ENCODE peak calls at places on chromosomes 12 and 14, in eight cellular contexts. U is cardiac muscle cell, Q is cardiac fibroblast, S is astrocyte of the cerebellum, B is left ventricle myocardium inferior, A is psoas muscle, H is A549, M is GM12864. V is an unnamed sample.

GRCh38 chr14:75295061-75295461 is 16.4 kb downstream of the FOS start:
- DNase-seq in U (peak; percentile 90), Q (peak; percentile 92), S (no peak), B (peak; percentile 57), A (peak; percentile 65), H (peak; percentile 87), M (no peak), V (peak; percentile 88)

GRCh38 chr12:47758834-47759690 is at the start of gene RAPGEF3:
- DNase-seq in U (peak; percentile 86), Q (peak; percentile 85), S (peak; percentile 46), B (peak; percentile 87), A (peak; percentile 87), H (peak; percentile 82), M (no peak), V (no peak)

GRCh38 chr12:15220451-15220850 is 766 bp downstream of the RERG start:
- DNase-seq in U (no peak), Q (no peak), S (no peak), B (no peak), A (no peak), H (no peak), M (no peak), V (no peak)

GRCh38 chr14:71339650-71340415 is 432.6 kb downstream of the PCNX1 start:
- DNase-seq in U (no peak), Q (no peak), S (no peak), B (no peak), A (no peak), H (no peak), M (no peak), V (no peak)

GRCh38 chr12:105067511-105068031 is 16.7 kb downstream of the ALDH1L2 start:
- DNase-seq in U (peak; percentile 15), Q (no peak), S (no peak), B (no peak), A (no peak), H (no peak), M (no peak), V (no peak)

GRCh38 chr12:79016181-79016580 is 151.6 kb downstream of the SYT1 start:
- DNase-seq in U (no peak), Q (no peak), S (no peak), B (no peak), A (no peak), H (no peak), M (no peak), V (no peak)

GRCh38 chr14:75545907-75546306 is 23.6 kb downstream of the BATF start:
- DNase-seq in U (no peak), Q (no peak), S (no peak), B (no peak), A (no peak), H (no peak), M (no peak), V (no peak)

GRCh38 chr12:39931857-39932256 is 174.0 kb downstream of the SLC2A13 start:
- DNase-seq in U (peak; percentile 73), Q (peak; percentile 70), S (no peak), B (no peak), A (no peak), H (no peak), M (no peak), V (no peak)

GRCh38 chr12:126936181-126936851 is 1330.7 kb upstream of the TMEM132C start:
- DNase-seq in U (no peak), Q (no peak), S (no peak), B (peak; percentile 52), A (peak; percentile 24), H (peak; percentile 39), M (no peak), V (no peak)

GRCh38 chr12:110501378-110501721 is 561 bp downstream of the VPS29 start:
- DNase-seq in U (peak; percentile 42), Q (peak; percentile 38), S (peak; percentile 23), B (no peak), A (peak; percentile 32), H (peak; percentile 54), M (no peak), V (no peak)

GRCh38 chr12:57475271-57476161 is 4.2 kb downstream of the ARHGAP9 start:
- DNase-seq in U (peak; percentile 41), Q (peak; percentile 42), S (no peak), B (no peak), A (peak; percentile 41), H (no peak), M (no peak), V (peak; percentile 40)

GRCh38 chr12:124295431-124296058 is 652 bp downstream of the RFLNA start:
- DNase-seq in U (no peak), Q (no peak), S (no peak), B (no peak), A (no peak), H (no peak), M (no peak), V (no peak)

GRCh38 chr14:27881646-27882045 is 884.9 kb upstream of the FOXG1 start:
- DNase-seq in U (no peak), Q (no peak), S (no peak), B (no peak), A (no peak), H (no peak), M (no peak), V (no peak)

GRCh38 chr12:118727196-118727595 is 254.1 kb upstream of the SRRM4 start:
- DNase-seq in U (no peak), Q (no peak), S (no peak), B (no peak), A (no peak), H (no peak), M (no peak), V (no peak)

GRCh38 chr12:5872745-5873144 is 72.3 kb downstream of the ANO2 start:
- DNase-seq in U (no peak), Q (no peak), S (no peak), B (no peak), A (no peak), H (peak; percentile 14), M (no peak), V (peak; percentile 0)

GRCh38 chr12:50842637-50843493 is at the start of gene TMPRSS12:
- DNase-seq in U (peak; percentile 63), Q (peak; percentile 29), S (no peak), B (no peak), A (peak; percentile 36), H (no peak), M (no peak), V (no peak)

GRCh38 chr12:132951649-132952048 is 4.5 kb downstream of the ZNF605 start:
- DNase-seq in U (no peak), Q (no peak), S (no peak), B (no peak), A (no peak), H (no peak), M (no peak), V (no peak)

GRCh38 chr12:101908395-101908794 is 31.0 kb downstream of the DRAM1 start:
- DNase-seq in U (no peak), Q (no peak), S (no peak), B (no peak), A (no peak), H (no peak), M (no peak), V (no peak)

GRCh38 chr14:24674204-24674970 is 40.4 kb upstream of the GZMB start:
- DNase-seq in U (no peak), Q (no peak), S (no peak), B (no peak), A (no peak), H (no peak), M (peak; percentile 66), V (no peak)

GRCh38 chr12:96103067-96103650 is 67.8 kb upstream of the LTA4H start:
- DNase-seq in U (peak; percentile 47), Q (peak; percentile 65), S (no peak), B (peak; percentile 27), A (no peak), H (no peak), M (no peak), V (no peak)

GRCh38 chr12:57224973-57225679 is 4.4 kb upstream of the SHMT2 start:
- DNase-seq in U (peak; percentile 52), Q (peak; percentile 49), S (no peak), B (peak; percentile 55), A (no peak), H (no peak), M (no peak), V (no peak)

DNA sequence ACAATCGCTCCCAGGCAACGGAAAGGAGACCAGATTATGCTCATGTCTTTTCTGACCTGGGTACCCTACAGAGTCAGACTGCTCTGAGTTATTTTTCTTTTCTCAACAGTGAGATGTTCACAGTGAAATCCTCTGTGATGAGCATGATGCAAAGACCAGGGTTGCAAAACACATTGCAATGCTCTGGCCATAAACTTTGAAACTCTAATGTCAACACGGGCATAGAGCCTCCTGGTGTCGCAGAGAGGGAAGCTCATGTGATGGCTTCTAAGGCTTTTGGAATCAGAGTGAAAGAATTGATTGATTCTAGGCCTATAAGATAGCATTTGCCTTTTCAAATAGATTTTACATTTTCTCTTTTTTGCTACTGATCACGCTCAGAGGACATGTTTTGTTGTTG is 193.4 kb downstream of the RASSF9 start:
- DNase-seq in U (peak; percentile 80), Q (peak; percentile 59), S (no peak), B (no peak), A (no peak), H (peak; percentile 37), M (no peak), V (no peak)
- TF ChIP-seq CTCF in U (peak; percentile 57), Q (peak; percentile 57), S (no peak), B (no peak), A (no peak), H (no peak), M (no peak), V (peak; percentile 24)

GRCh38 chr14:63478024-63478423 is 65.2 kb downstream of the PPP2R5E start:
- DNase-seq in U (no peak), Q (no peak), S (no peak), B (no peak), A (no peak), H (no peak), M (peak; percentile 77), V (no peak)
- H3K4me3 ChIP-seq in U (no peak overlapping the region), Q (no peak overlapping the region), S (no peak overlapping the region), B (no peak overlapping the region), A (no peak overlapping the region), H (no peak overlapping the region), M (no peak overlapping the region), V (no peak overlapping the region)

DNA sequence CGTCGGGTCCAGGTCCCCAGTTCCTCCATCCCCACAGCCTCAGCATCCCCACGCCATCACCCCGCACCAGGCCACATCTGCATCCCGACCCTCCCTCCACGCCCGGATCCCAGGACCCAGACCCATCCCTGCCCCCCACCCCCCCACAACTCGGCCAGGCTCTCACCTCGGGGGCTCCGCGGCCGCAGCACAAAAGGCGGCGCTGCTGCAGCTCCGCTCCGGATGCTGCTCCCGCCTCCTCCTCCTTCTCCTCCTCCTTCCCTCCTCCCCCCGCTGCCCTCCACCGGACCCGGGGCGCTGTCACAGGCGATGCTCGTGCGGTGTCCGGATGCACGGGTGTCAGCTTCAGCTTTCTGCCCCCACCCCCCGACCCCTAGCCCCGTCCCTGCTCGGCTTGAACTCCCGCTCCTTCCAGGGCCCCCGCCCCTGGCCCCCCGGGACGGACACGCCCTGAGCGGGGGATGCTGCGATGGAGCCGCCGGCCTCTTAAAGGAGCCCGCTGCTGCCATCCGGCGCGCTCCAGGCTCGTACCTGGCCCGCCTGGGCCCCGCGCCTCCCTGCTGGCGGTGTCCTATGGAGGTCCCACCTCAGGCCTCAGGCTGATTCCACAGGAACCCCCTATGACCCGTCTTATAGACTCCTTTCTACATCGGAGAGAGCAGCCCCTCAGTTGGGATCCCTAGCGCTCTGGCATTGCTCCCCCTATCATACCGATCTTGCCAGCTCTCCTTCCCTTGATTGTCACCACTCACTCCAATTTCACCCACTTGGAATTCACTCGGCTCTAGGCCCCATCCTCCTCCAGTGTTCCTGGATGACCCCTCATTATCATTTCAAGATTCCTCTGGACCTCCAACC is at the start of gene MAP3K12:
- DNase-seq in U (peak; percentile 80), Q (peak; percentile 85), S (no peak), B (peak; percentile 68), A (peak; percentile 72), H (peak; percentile 72), M (no peak), V (no peak)
- TF ChIP-seq CTCF in U (no peak), Q (no peak), S (peak; percentile 10), B (no peak), A (no peak), H (peak; percentile 9), M (peak; percentile 14), V (peak; percentile 8)

GRCh38 chr12:122635471-122635870 is 67.7 kb downstream of the HCAR2 start:
- DNase-seq in U (no peak), Q (no peak), S (no peak), B (no peak), A (no peak), H (no peak), M (no peak), V (no peak)
- H3K4me3 ChIP-seq in U (no peak overlapping the region), Q (no peak overlapping the region), S (no peak overlapping the region), B (no peak overlapping the region), A (no peak overlapping the region), H (no peak overlapping the region), M (no peak overlapping the region), V (no peak overlapping the region)